ENCODE peak calls at places on chromosomes 11 and 22, in ten cellular contexts. K is Peyer's patch, U is tibial nerve, V is IMR-90, Y is suprapubic skin, M is H1, G is ovary, T is upper lobe of left lung, H is body of pancreas, A is uterus. B is an unnamed sample.

GRCh38 chr11:76282786-76283185 is 76.5 kb upstream of the WNT11 start:
- DNase-seq in M (no peak), K (no peak), G (no peak), V (no peak), H (no peak), A (no peak), U (no peak), T (no peak), Y (no peak), B (no peak)

GRCh38 chr11:90650124-90650523 is 427.3 kb upstream of the CHORDC1 start:
- DNase-seq in H (no peak), T (no peak), M (no peak), A (no peak), G (no peak), V (no peak), K (no peak), U (no peak), Y (no peak), B (no peak)

GRCh38 chr22:46588279-46589140 is 31.7 kb upstream of the GRAMD4 start:
- DNase-seq in M (no peak), T (peak; percentile 59), K (peak; percentile 46), A (no peak), U (no peak), H (no peak), Y (no peak), G (peak; percentile 15), V (no peak), B (no peak)

GRCh38 chr22:29700206-29700948 is 19.4 kb upstream of the CABP7 start:
- DNase-seq in H (no peak), A (no peak), K (peak; percentile 33), U (no peak), V (peak; percentile 31), M (no peak), G (no peak), Y (peak; percentile 46), T (no peak), B (no peak)

GRCh38 chr11:79440451-79441158 is at the start of gene TENM4:
- DNase-seq in A (peak; percentile 73), K (peak; percentile 54), M (peak; percentile 69), U (peak; percentile 71), H (no peak), V (peak; percentile 92), Y (peak; percentile 68), T (peak; percentile 92), G (peak; percentile 89), B (peak; percentile 74)

GRCh38 chr11:133163463-133164419 is 368.6 kb downstream of the OPCML start:
- DNase-seq in A (no peak), T (no peak), M (no peak), H (no peak), G (no peak), V (peak; percentile 20), K (no peak), Y (no peak), U (peak; percentile 39), B (peak; percentile 13)

GRCh38 chr11:129314381-129314780 is 61.3 kb upstream of the BARX2 start:
- DNase-seq in M (no peak), U (no peak), T (no peak), G (no peak), K (no peak), H (no peak), V (no peak), Y (no peak), A (no peak), B (no peak)

GRCh38 chr22:49062155-49063039 is 765.3 kb downstream of the BRD1 start:
- DNase-seq in M (no peak), U (no peak), V (no peak), K (peak; percentile 43), Y (peak; percentile 13), T (no peak), H (peak; percentile 87), A (no peak), G (no peak), B (no peak)

GRCh38 chr11:26244207-26244606 is 87.7 kb upstream of the ANO3 start:
- DNase-seq in M (no peak), K (no peak), Y (no peak), A (no peak), T (no peak), V (peak; percentile 32), U (no peak), H (no peak), G (no peak), B (no peak)

GRCh38 chr11:133738624-133739023 is 106.7 kb downstream of the SPATA19 start:
- DNase-seq in U (no peak), H (no peak), G (no peak), K (no peak), T (no peak), V (no peak), M (no peak), A (no peak), Y (no peak), B (no peak)

GRCh38 chr11:108835624-108836023 is 170.8 kb downstream of the DDX10 start:
- DNase-seq in T (no peak), A (no peak), G (no peak), H (no peak), K (no peak), V (no peak), U (no peak), M (no peak), Y (no peak), B (no peak)

GRCh38 chr11:63765688-63766241 is 2.8 kb downstream of the ZFTA start:
- DNase-seq in H (no peak), T (peak; percentile 72), U (no peak), Y (peak; percentile 66), V (no peak), M (no peak), A (peak; percentile 21), K (no peak), G (peak; percentile 51), B (no peak)

GRCh38 chr11:19359425-19360000 is 118.8 kb upstream of the E2F8 start:
- DNase-seq in V (peak; percentile 72), Y (no peak), K (no peak), G (no peak), H (no peak), A (no peak), T (no peak), U (no peak), M (no peak), B (no peak)

GRCh38 chr22:29478326-29479276 is 1.4 kb upstream of the NEFH start:
- DNase-seq in A (no peak), K (no peak), G (peak; percentile 46), M (peak; percentile 79), T (no peak), U (no peak), V (no peak), H (no peak), Y (no peak), B (peak; percentile 49)

GRCh38 chr22:24138649-24139420 is 42.5 kb upstream of the SUSD2 start:
- DNase-seq in T (no peak), A (no peak), Y (no peak), U (no peak), V (no peak), G (no peak), K (no peak), M (no peak), H (no peak), B (no peak)

GRCh38 chr11:95359323-95359656 is 128.3 kb upstream of the SESN3 start:
- DNase-seq in M (no peak), G (no peak), H (no peak), Y (no peak), A (no peak), K (no peak), U (no peak), V (no peak), T (no peak), B (no peak)

GRCh38 chr22:23054531-23055257 is 15.6 kb upstream of the GNAZ start:
- DNase-seq in H (no peak), Y (no peak), A (no peak), T (no peak), V (no peak), M (peak; percentile 36), G (no peak), U (no peak), K (peak; percentile 31), B (no peak)

GRCh38 chr11:36057372-36058045 is 113.6 kb downstream of the LDLRAD3 start:
- DNase-seq in H (no peak), M (no peak), T (no peak), G (peak; percentile 68), K (no peak), U (peak; percentile 70), A (peak; percentile 73), Y (no peak), V (no peak), B (no peak)

GRCh38 chr11:23233075-23233474 is 372.8 kb upstream of the CCDC179 start:
- DNase-seq in T (no peak), U (no peak), V (peak; percentile 76), K (no peak), G (no peak), H (no peak), A (no peak), M (no peak), Y (no peak), B (no peak)

GRCh38 chr11:3944198-3944597 is 88.7 kb downstream of the STIM1 start:
- DNase-seq in Y (peak; percentile 69), T (no peak), V (no peak), U (peak; percentile 53), G (no peak), A (peak; percentile 37), M (no peak), K (no peak), H (no peak), B (no peak)

GRCh38 chr22:24077416-24077815 is 66.3 kb downstream of the CABIN1 start:
- DNase-seq in T (no peak), H (no peak), U (no peak), Y (no peak), M (no peak), G (no peak), V (no peak), K (no peak), A (no peak), B (no peak)

GRCh38 chr11:121416909-121417567 is 35.1 kb upstream of the SORL1 start:
- DNase-seq in A (peak; percentile 68), M (no peak), Y (peak; percentile 92), K (peak; percentile 72), G (peak; percentile 77), H (peak; percentile 70), U (peak; percentile 87), T (no peak), V (peak; percentile 48), B (no peak)
- TF ChIP-seq POLR2A in A (no peak), M (no peak), Y (no peak), K (no peak), G (no peak), H (no peak), U (no peak), T (no peak), V (no peak), B (no peak)

GRCh38 chr11:125944350-125945010 is 1.4 kb upstream of the VSIG10L2 start:
- DNase-seq in T (no peak), H (no peak), V (no peak), Y (peak; percentile 44), G (no peak), U (no peak), A (peak; percentile 5), K (no peak), M (peak; percentile 43), B (no peak)
- TF ChIP-seq POLR2A in T (no peak), H (no peak), V (no peak), Y (no peak), G (no peak), U (no peak), A (no peak), K (no peak), M (no peak), B (no peak)

GRCh38 chr11:47552581-47553416 is at the start of gene CELF1:
- DNase-seq in U (peak; percentile 82), V (peak; percentile 83), Y (peak; percentile 93), T (peak; percentile 97), G (peak; percentile 93), H (peak; percentile 91), K (peak; percentile 95), A (peak; percentile 92), M (peak; percentile 91), B (peak; percentile 80)
- TF ChIP-seq POLR2A in U (peak; percentile 68), V (peak; percentile 43), Y (peak; percentile 59), T (no peak), G (peak; percentile 63), H (peak; percentile 32), K (peak; percentile 26), A (peak; percentile 84), M (no peak), B (peak; percentile 75)

GRCh38 chr11:65860278-65861164 is at the start of gene MUS81:
- DNase-seq in U (peak; percentile 99), A (peak; percentile 99), V (peak; percentile 97), M (peak; percentile 99), H (peak; percentile 97), K (peak; percentile 98), Y (peak; percentile 99), G (peak; percentile 98), T (peak; percentile 98), B (peak; percentile 89)
- TF ChIP-seq POLR2A in U (peak; percentile 70), A (peak; percentile 70), V (peak; percentile 62), M (no peak), H (peak; percentile 38), K (peak; percentile 77), Y (peak; percentile 57), G (peak; percentile 64), T (peak; percentile 71), B (peak; percentile 77)